ENCODE peak calls at places on chromosomes 7 and 10, in four cellular contexts. N is SJSA1, H is OCI-LY7, R is cardiac muscle cell. Q is an unnamed sample.

GRCh38 chr10:30821269-30821993 is 191.9 kb upstream of the LYZL2 start:
- DNase-seq in N (no peak), H (no peak), R (peak; percentile 44), Q (no peak)

GRCh38 chr10:60869916-60870728 is 73.9 kb downstream of the RHOBTB1 start:
- DNase-seq in N (no peak), H (no peak), R (no peak), Q (no peak)

GRCh38 chr7:4724648-4725013 is 42.5 kb downstream of the FOXK1 start:
- DNase-seq in N (peak; percentile 81), H (no peak), R (no peak), Q (no peak)

GRCh38 chr10:30784896-30785605 is 155.5 kb upstream of the LYZL2 start:
- DNase-seq in N (peak; percentile 79), H (no peak), R (peak; percentile 95), Q (peak; percentile 80)

GRCh38 chr10:120644549-120645410 is 187.8 kb downstream of the PLPP4 start:
- DNase-seq in N (no peak), H (no peak), R (no peak), Q (no peak)

GRCh38 chr10:114995468-114995867 is 57.5 kb downstream of the TRUB1 start:
- DNase-seq in N (peak; percentile 86), H (no peak), R (no peak), Q (no peak)

GRCh38 chr10:6141296-6142151 is 52.7 kb downstream of the RBM17 start:
- DNase-seq in N (peak; percentile 65), H (peak; percentile 56), R (no peak), Q (peak; percentile 83)

GRCh38 chr7:36141850-36142249 is 11.2 kb upstream of the EEPD1 start:
- DNase-seq in N (no peak), H (no peak), R (no peak), Q (no peak)

GRCh38 chr7:152030561-152030960 is 5.1 kb downstream of the GALNT11 start:
- DNase-seq in N (no peak), H (no peak), R (no peak), Q (no peak)

GRCh38 chr10:13882112-13882711 is 295.4 kb downstream of the PRPF18 start:
- DNase-seq in N (peak; percentile 90), H (no peak), R (no peak), Q (peak; percentile 35)

GRCh38 chr7:12369072-12369471 is 34.6 kb downstream of the VWDE start:
- DNase-seq in N (no peak), H (no peak), R (no peak), Q (no peak)

GRCh38 chr10:27240212-27240890 is at the start of gene ACBD5:
- DNase-seq in N (peak; percentile 89), H (peak; percentile 80), R (peak; percentile 88), Q (peak; percentile 93)

GRCh38 chr7:83559887-83560286 is 89.1 kb downstream of the SEMA3E start:
- DNase-seq in N (no peak), H (no peak), R (no peak), Q (no peak)

GRCh38 chr10:129078322-129078721 is 388.7 kb upstream of the MGMT start:
- DNase-seq in N (peak; percentile 1), H (no peak), R (no peak), Q (no peak)

GRCh38 chr7:114644455-114644854 is 229.8 kb downstream of the FOXP2 start:
- DNase-seq in N (no peak), H (no peak), R (no peak), Q (no peak)

GRCh38 chr7:147485660-147486210 is 1104.8 kb upstream of the C7orf33 start:
- DNase-seq in N (no peak), H (no peak), R (no peak), Q (no peak)

GRCh38 chr10:61975107-61975932 is 73.8 kb downstream of the ARID5B start:
- DNase-seq in N (no peak), H (peak; percentile 58), R (no peak), Q (no peak)

GRCh38 chr10:93722550-93722949 is 20.2 kb upstream of the FRA10AC1 start:
- DNase-seq in N (no peak), H (no peak), R (no peak), Q (no peak)

GRCh38 chr10:21519981-21520436 is 5.5 kb downstream of the SKIDA1 start:
- DNase-seq in N (no peak), H (no peak), R (no peak), Q (no peak)

GRCh38 chr7:48390381-48391327 is 219.4 kb downstream of the ABCA13 start:
- DNase-seq in N (no peak), H (no peak), R (no peak), Q (peak; percentile 22)

GRCh38 chr7:31192996-31193395 is 140.9 kb downstream of the ADCYAP1R1 start:
- DNase-seq in N (peak; percentile 59), H (no peak), R (peak; percentile 80), Q (no peak)

DNA sequence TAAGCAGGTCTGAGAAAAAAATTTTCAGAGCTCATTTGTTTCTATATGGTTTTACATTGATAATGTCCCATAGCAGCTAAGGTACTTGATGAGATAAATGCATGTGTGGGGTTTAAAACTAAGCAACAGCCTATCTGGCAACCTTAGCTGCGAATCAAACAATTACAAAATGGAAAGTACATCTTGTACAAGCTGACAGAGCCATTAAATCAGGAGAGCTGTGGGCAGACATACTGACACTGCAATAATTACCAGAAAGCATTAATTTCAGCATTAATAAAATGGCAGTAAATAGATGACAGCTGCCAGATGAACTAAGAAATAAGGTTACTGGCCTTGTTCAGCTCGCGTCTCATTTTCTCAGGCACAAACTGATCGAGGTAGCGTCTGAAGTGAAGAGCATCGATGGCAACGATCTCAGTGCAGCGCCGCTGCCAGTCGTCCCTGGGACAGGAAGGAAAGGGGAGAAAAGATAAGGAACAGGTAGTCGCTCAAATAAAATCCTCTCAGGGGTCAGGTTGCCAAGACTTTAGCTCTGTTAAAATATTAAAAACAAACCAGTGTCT is 79.6 kb upstream of the OGDHL start:
- DNase-seq in N (no peak), H (no peak), R (no peak), Q (no peak)
- H3K4me3 ChIP-seq in N (no peak overlapping the region), H (no peak overlapping the region), R (no peak overlapping the region), Q (peak overlapping the region; percentile 18)

GRCh38 chr10:103472005-103472404 is 7.0 kb downstream of the CALHM3 start:
- DNase-seq in N (no peak), H (peak; percentile 71), R (no peak), Q (no peak)
- H3K4me1 ChIP-seq in N (peaks cover 6% of the 10 kb centered on the region), H (peaks cover 77% of the 10 kb centered on the region), R (no peaks in the 10 kb centered on the region), Q (no peaks in the 10 kb centered on the region)

GRCh38 chr10:3658766-3659165 is 126.2 kb downstream of the KLF6 start:
- DNase-seq in N (no peak), H (no peak), R (no peak), Q (no peak)
- H3K4me3 ChIP-seq in N (no peak overlapping the region), H (no peak overlapping the region), R (no peak overlapping the region), Q (no peak overlapping the region)

GRCh38 chr10:29730461-29730860 is 95.7 kb upstream of the SVIL start:
- DNase-seq in N (no peak), H (no peak), R (no peak), Q (no peak)
- H3K4me1 ChIP-seq in N (peaks cover 24% of the 10 kb centered on the region), H (no peaks in the 10 kb centered on the region), R (peaks cover 68% of the 10 kb centered on the region), Q (peaks cover 68% of the 10 kb centered on the region)

GRCh38 chr10:29241925-29242324 is 46.9 kb upstream of the LYZL1 start:
- DNase-seq in N (no peak), H (no peak), R (no peak), Q (no peak)

GRCh38 chr10:29238531-29239080 is 50.3 kb upstream of the LYZL1 start:
- DNase-seq in N (no peak), H (no peak), R (no peak), Q (no peak)

GRCh38 chr10:29239569-29240472 is 49.0 kb upstream of the LYZL1 start:
- DNase-seq in N (peak; percentile 56), H (peak; percentile 3), R (peak; percentile 51), Q (no peak)

GRCh38 chr10:29240991-29241660 is 47.7 kb upstream of the LYZL1 start:
- DNase-seq in N (no peak), H (no peak), R (no peak), Q (no peak)

DNA sequence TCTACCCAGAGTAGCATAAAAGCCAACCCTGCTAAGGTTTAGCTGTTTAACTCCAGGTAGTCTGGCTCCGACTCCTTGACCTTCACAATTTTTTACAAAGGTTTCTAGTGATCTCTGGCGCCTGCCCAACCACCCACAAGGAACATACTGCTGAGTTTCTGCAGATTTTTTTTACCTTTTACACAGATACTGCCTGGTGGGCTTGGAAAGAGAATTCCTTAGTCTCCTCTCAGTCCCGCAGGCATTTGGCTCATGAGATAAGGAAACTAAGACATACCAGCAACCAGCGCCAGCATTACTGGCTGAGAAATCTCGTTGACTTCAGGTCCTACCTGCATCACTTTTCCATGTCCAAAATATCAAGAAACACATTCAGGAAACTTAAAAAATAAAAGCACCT is 51.1 kb upstream of the LYZL1 start:
- DNase-seq in N (no peak), H (no peak), R (peak; percentile 67), Q (no peak)
- H3K4me3 ChIP-seq in N (no peak overlapping the region), H (no peak overlapping the region), R (no peak overlapping the region), Q (no peak overlapping the region)

GRCh38 chr10:78550090-78550489 is 516.4 kb downstream of the RPS24 start:
- DNase-seq in N (no peak), H (no peak), R (no peak), Q (no peak)
- H3K4me1 ChIP-seq in N (peaks cover 19% of the 10 kb centered on the region), H (peaks cover 21% of the 10 kb centered on the region), R (peaks cover 33% of the 10 kb centered on the region), Q (peaks cover 3% of the 10 kb centered on the region)

GRCh38 chr7:139731802-139732470 is 45.9 kb downstream of the HIPK2 start:
- DNase-seq in N (peak; percentile 89), H (no peak), R (no peak), Q (peak; percentile 96)
- H3K4me3 ChIP-seq in N (no peak overlapping the region), H (peak overlapping the region; percentile 26), R (no peak overlapping the region), Q (peak overlapping the region; percentile 33)

DNA sequence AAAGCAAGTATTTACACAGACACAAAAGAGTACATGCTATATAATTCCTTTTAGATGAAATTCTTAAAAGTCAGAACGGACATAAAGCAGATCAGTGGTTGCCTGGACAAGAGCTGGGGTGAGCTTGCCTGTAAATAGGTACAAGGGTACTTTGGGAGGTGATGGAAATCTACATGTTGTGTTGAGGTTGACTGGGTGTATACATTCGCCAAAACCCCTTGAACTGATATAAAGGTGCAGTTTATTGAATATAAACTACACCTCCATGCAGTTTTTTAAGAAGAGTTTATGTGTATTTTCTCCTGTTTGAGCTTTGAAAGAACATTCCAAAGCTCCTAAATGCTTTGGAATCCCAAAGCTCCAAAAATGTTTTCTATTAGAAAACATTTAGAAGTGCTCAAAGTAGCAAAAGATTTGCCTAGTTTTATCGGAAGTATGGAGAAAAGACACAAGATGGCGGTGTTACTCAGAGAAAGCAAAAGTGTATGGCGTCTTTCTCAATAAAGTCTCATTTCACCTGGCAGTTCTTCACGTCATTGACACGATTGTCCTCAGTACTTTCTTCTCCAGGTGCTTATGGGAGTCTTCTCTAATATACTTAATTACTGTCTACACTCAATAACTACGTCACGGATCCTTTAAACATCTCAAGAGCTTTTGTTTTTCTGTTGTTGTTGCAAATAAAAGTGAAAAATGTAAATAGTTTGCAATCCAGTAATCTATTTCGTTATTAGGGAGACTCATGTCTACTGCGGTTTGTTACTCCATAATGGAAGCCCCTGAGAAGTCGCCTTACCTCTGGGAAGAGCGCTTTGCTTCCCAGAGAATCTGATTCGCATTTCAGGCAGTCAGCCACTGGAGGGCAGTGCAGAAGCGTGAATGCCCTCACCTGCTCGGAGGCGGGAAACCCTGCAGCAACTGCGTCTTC is 14.7 kb upstream of the SEC61G start:
- DNase-seq in N (peak; percentile 82), H (peak; percentile 65), R (peak; percentile 87), Q (peak; percentile 58)
- H3K4me1 ChIP-seq in N (no peaks in the 10 kb centered on the region), H (no peaks in the 10 kb centered on the region), R (no peaks in the 10 kb centered on the region), Q (peaks cover 3% of the 10 kb centered on the region)

DNA sequence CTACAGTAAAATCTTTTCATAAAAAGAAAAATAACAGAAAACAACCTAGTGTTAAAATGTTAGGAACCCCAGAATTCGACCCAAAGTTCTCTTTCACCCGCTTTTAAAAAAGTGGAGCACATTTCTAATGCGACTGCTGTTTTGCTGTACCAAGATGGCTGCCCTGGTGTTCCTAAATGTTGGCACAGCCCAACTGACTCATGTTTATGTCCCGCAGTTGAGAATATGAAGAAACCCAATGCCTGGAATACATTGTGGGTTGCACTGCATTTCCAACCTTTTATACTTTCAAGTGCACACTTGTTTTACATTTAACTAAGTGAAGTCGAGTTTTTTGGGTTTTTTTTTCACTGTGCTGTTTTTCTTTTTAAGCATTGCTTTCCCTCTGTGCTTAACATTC is 944 bp downstream of the STEAP1B start:
- DNase-seq in N (no peak), H (no peak), R (no peak), Q (no peak)
- H3K4me3 ChIP-seq in N (no peak overlapping the region), H (no peak overlapping the region), R (no peak overlapping the region), Q (no peak overlapping the region)

Q was measured in gastrocnemius medialis.